ENCODE peak calls at places on chromosome 17, in eight cellular contexts. I, L, F, Q, P, G, W and N are unnamed samples.

GRCh38 chr17:71917715-71918114 is 203.1 kb upstream of the SOX9 start:
- DNase-seq in L (no peak), F (no peak), G (no peak), I (no peak), P (no peak), W (no peak), Q (no peak), N (no peak)

GRCh38 chr17:40538936-40539705 is 26.2 kb downstream of the CCR7 start:
- DNase-seq in G (no peak), I (no peak), L (no peak), Q (no peak), F (no peak), P (no peak), W (no peak), N (no peak)

GRCh38 chr17:57284984-57285646 is 28.8 kb downstream of the MSI2 start:
- DNase-seq in L (no peak), F (no peak), I (no peak), W (no peak), Q (peak; percentile 68), G (peak; percentile 35), P (no peak), N (no peak)

GRCh38 chr17:30271102-30271501 is 20.6 kb downstream of the BLMH start:
- DNase-seq in Q (no peak), L (no peak), F (no peak), I (no peak), P (no peak), W (no peak), G (no peak), N (no peak)

GRCh38 chr17:63843387-63844292 is 1.2 kb upstream of the SMARCD2 start:
- DNase-seq in G (no peak), P (no peak), Q (peak; percentile 66), I (no peak), L (peak; percentile 18), F (no peak), W (no peak), N (no peak)

GRCh38 chr17:1783271-1783670 is 21.4 kb downstream of the SERPINF1 start:
- DNase-seq in I (no peak), F (no peak), G (no peak), P (no peak), W (no peak), L (no peak), Q (peak; percentile 71), N (no peak)

GRCh38 chr17:69575346-69575761 is 160.9 kb downstream of the MAP2K6 start:
- DNase-seq in G (no peak), I (peak; percentile 28), W (no peak), Q (no peak), P (peak; percentile 90), L (peak; percentile 54), F (no peak), N (no peak)

GRCh38 chr17:66712453-66712852 is 122.5 kb upstream of the CACNG5 start:
- DNase-seq in I (no peak), L (no peak), F (no peak), W (no peak), P (no peak), Q (no peak), G (no peak), N (no peak)

GRCh38 chr17:31678431-31678830 is 180.6 kb downstream of the COPRS start:
- DNase-seq in G (no peak), F (no peak), P (no peak), L (peak; percentile 21), Q (no peak), I (peak; percentile 61), W (no peak), N (no peak)

GRCh38 chr17:29180051-29180787 is at the start of gene MYO18A:
- DNase-seq in P (no peak), I (peak; percentile 88), L (no peak), G (peak; percentile 87), Q (peak; percentile 80), W (peak; percentile 61), F (no peak), N (no peak)

GRCh38 chr17:55572139-55572538 is 60.9 kb upstream of the SMIM36 start:
- DNase-seq in F (no peak), Q (no peak), P (no peak), L (no peak), G (no peak), W (no peak), I (no peak), N (no peak)

GRCh38 chr17:8674344-8675305 is 44.1 kb upstream of the MYH10 start:
- DNase-seq in P (no peak), W (no peak), F (no peak), G (no peak), L (no peak), I (no peak), Q (peak; percentile 28), N (no peak)

GRCh38 chr17:71117461-71117860 is 948.1 kb downstream of the KCNJ2 start:
- DNase-seq in I (no peak), F (no peak), L (no peak), W (no peak), G (no peak), Q (no peak), P (no peak), N (no peak)

GRCh38 chr17:20080513-20080912 is 71.4 kb downstream of the SPECC1 start:
- DNase-seq in Q (no peak), F (no peak), L (no peak), I (no peak), G (no peak), P (no peak), W (no peak), N (no peak)

GRCh38 chr17:21689604-21690003 is 2.7 kb upstream of the KCNJ18 start:
- DNase-seq in Q (peak; percentile 37), G (no peak), W (no peak), P (no peak), L (peak; percentile 49), F (no peak), I (peak; percentile 78), N (peak; percentile 0)

GRCh38 chr17:56441331-56441730 is 152.2 kb upstream of the NOG start:
- DNase-seq in I (peak; percentile 69), W (no peak), P (peak; percentile 59), G (no peak), L (no peak), Q (no peak), F (no peak), N (no peak)

GRCh38 chr17:72030067-72030899 is 90.5 kb upstream of the SOX9 start:
- DNase-seq in I (peak; percentile 74), L (no peak), Q (no peak), W (peak; percentile 47), F (no peak), G (no peak), P (no peak), N (peak; percentile 6)

GRCh38 chr17:45841883-45842525 is 2.7 kb upstream of the SPPL2C start:
- DNase-seq in Q (no peak), I (no peak), G (no peak), L (no peak), P (no peak), F (peak; percentile 40), W (no peak), N (no peak)

GRCh38 chr17:33097411-33097810 is 105.8 kb downstream of the SPACA3 start:
- DNase-seq in W (no peak), P (no peak), F (no peak), I (no peak), L (no peak), G (no peak), Q (no peak), N (no peak)

GRCh38 chr17:63247706-63248105 is 198.4 kb downstream of the CYB561 start:
- DNase-seq in I (no peak), F (no peak), P (no peak), L (no peak), Q (no peak), W (no peak), G (no peak), N (no peak)

GRCh38 chr17:17732444-17732843 is 51.2 kb downstream of the RAI1 start:
- DNase-seq in L (no peak), I (no peak), G (no peak), P (no peak), F (no peak), Q (no peak), W (no peak), N (no peak)

GRCh38 chr17:73048170-73048569 is 44.3 kb downstream of the SLC39A11 start:
- DNase-seq in L (no peak), P (no peak), Q (no peak), W (no peak), F (no peak), G (no peak), I (no peak), N (no peak)

GRCh38 chr17:10735821-10736220 is 6.0 kb upstream of the TMEM220 start:
- DNase-seq in I (no peak), Q (no peak), F (no peak), G (no peak), P (no peak), W (no peak), L (no peak), N (no peak)

GRCh38 chr17:40021471-40021961 is 6.3 kb downstream of the CSF3 start:
- DNase-seq in P (no peak), I (peak; percentile 85), W (no peak), G (no peak), F (no peak), L (peak; percentile 29), Q (no peak), N (no peak)

GRCh38 chr17:20266806-20267458 is 200.4 kb downstream of the LGALS9B start:
- DNase-seq in Q (peak; percentile 35), G (no peak), F (no peak), I (peak; percentile 44), L (peak; percentile 31), W (no peak), P (peak; percentile 34), N (no peak)

GRCh38 chr17:2303278-2304188 is at the start of the genes SMG6 and SRR:
- DNase-seq in P (peak; percentile 37), Q (peak; percentile 93), I (peak; percentile 94), L (peak; percentile 25), G (peak; percentile 94), F (peak; percentile 55), W (peak; percentile 59), N (no peak)

GRCh38 chr17:75552847-75553552 is 27.5 kb downstream of the LLGL2 start:
- DNase-seq in W (no peak), I (peak; percentile 76), P (no peak), L (no peak), G (no peak), F (no peak), Q (no peak), N (no peak)

GRCh38 chr17:31882571-31882970 is 18.9 kb downstream of the UTP6 start:
- DNase-seq in F (no peak), Q (no peak), I (no peak), G (no peak), W (no peak), L (no peak), P (no peak), N (no peak)

GRCh38 chr17:75517277-75517865 is 1.0 kb downstream of the TSEN54 start:
- DNase-seq in I (no peak), Q (no peak), L (no peak), W (no peak), F (no peak), P (no peak), G (no peak), N (no peak)

GRCh38 chr17:74870512-74870911 is 2.3 kb downstream of the FDXR start:
- DNase-seq in P (no peak), F (no peak), W (no peak), G (no peak), L (no peak), Q (peak; percentile 95), I (peak; percentile 43), N (no peak)

GRCh38 chr17:62562656-62563055 is 64.8 kb upstream of the MRC2 start:
- DNase-seq in L (no peak), F (no peak), G (no peak), P (no peak), Q (no peak), I (peak; percentile 45), W (no peak), N (no peak)

GRCh38 chr17:44884941-44885340 is 14.3 kb downstream of the EFTUD2 start:
- DNase-seq in I (no peak), G (no peak), F (no peak), Q (no peak), P (no peak), W (no peak), L (no peak), N (no peak)

GRCh38 chr17:63842173-63842539 is 329 bp downstream of the SMARCD2 start:
- DNase-seq in P (no peak), G (no peak), W (no peak), Q (peak; percentile 59), F (no peak), I (peak; percentile 43), L (no peak), N (no peak)

GRCh38 chr17:43861960-43862359 is 15.0 kb downstream of the CD300LG start:
- DNase-seq in I (no peak), P (no peak), W (no peak), L (no peak), Q (no peak), G (no peak), F (no peak), N (no peak)